ENCODE peak calls at places on chromosome 20, in five cellular contexts. K, Y, T, N and S are unnamed samples.

GRCh38 chr20:37365760-37366638 is 20.1 kb downstream of the SRC start:
- DNase-seq in Y (no peak), K (no peak), N (no peak), T (no peak), S (no peak)

GRCh38 chr20:10622657-10623418 is 51.0 kb downstream of the JAG1 start:
- DNase-seq in T (peak; percentile 83), Y (peak; percentile 34), N (peak; percentile 74), K (no peak), S (peak; percentile 78)

GRCh38 chr20:62171245-62171644 is 11.6 kb upstream of the MTG2 start:
- DNase-seq in Y (no peak), N (no peak), T (no peak), K (peak; percentile 5), S (peak; percentile 71)

GRCh38 chr20:10559266-10559665 is 114.5 kb downstream of the JAG1 start:
- DNase-seq in T (no peak), K (no peak), Y (no peak), N (no peak), S (no peak)

GRCh38 chr20:11378252-11378651 is 539.4 kb upstream of the BTBD3 start:
- DNase-seq in Y (no peak), N (no peak), T (no peak), K (no peak), S (no peak)

GRCh38 chr20:38447251-38447661 is 12.1 kb upstream of the SNHG17 start:
- DNase-seq in T (no peak), K (no peak), N (no peak), Y (no peak), S (no peak)

GRCh38 chr20:36645998-36646397 is at the start of gene SLA2:
- DNase-seq in T (no peak), K (no peak), N (no peak), Y (no peak), S (no peak)

GRCh38 chr20:32649697-32650471 is 23.9 kb downstream of the C20orf203 start:
- DNase-seq in Y (no peak), T (no peak), N (no peak), K (no peak), S (no peak)

GRCh38 chr20:25512709-25513108 is 72.6 kb downstream of the NINL start:
- DNase-seq in T (no peak), K (no peak), N (no peak), Y (no peak), S (no peak)

GRCh38 chr20:36050436-36051317 is 82.3 kb downstream of the CNBD2 start:
- DNase-seq in T (peak; percentile 85), N (peak; percentile 95), Y (peak; percentile 91), K (peak; percentile 93), S (peak; percentile 74)

GRCh38 chr20:44079968-44080560 is 106.9 kb downstream of the JPH2 start:
- DNase-seq in K (no peak), Y (no peak), T (no peak), N (no peak), S (no peak)

GRCh38 chr20:23407770-23408467 is 13.4 kb downstream of the NAPB start:
- DNase-seq in T (no peak), N (no peak), Y (no peak), K (no peak), S (no peak)

GRCh38 chr20:13099676-13100075 is 90.9 kb downstream of the SPTLC3 start:
- DNase-seq in T (no peak), Y (no peak), K (no peak), N (no peak), S (no peak)

GRCh38 chr20:62943396-62943795 is 5.4 kb downstream of the GID8 start:
- DNase-seq in T (no peak), Y (no peak), K (no peak), N (no peak), S (no peak)

GRCh38 chr20:43942661-43943285 is 28.1 kb downstream of the TOX2 start:
- DNase-seq in K (no peak), Y (no peak), N (no peak), T (peak; percentile 84), S (peak; percentile 78)

GRCh38 chr20:50187403-50188051 is 3.1 kb upstream of the CEBPB start:
- DNase-seq in N (peak; percentile 70), K (no peak), Y (no peak), T (peak; percentile 75), S (no peak)
- TF ChIP-seq CTCF in N (no peak), K (no peak), Y (no peak), T (no peak), S (no peak)

GRCh38 chr20:45452238-45452637 is 17.3 kb upstream of the WFDC2 start:
- DNase-seq in K (no peak), N (no peak), T (no peak), Y (no peak), S (no peak)

GRCh38 chr20:45461225-45461624 is 8.3 kb upstream of the WFDC2 start:
- DNase-seq in N (no peak), Y (no peak), T (no peak), K (no peak), S (no peak)

GRCh38 chr20:45452772-45453171 is 16.8 kb upstream of the WFDC2 start:
- DNase-seq in K (no peak), Y (no peak), N (no peak), T (no peak), S (no peak)

GRCh38 chr20:45459606-45460005 is 9.9 kb upstream of the WFDC2 start:
- DNase-seq in K (no peak), N (no peak), T (no peak), Y (no peak), S (no peak)

DNA sequence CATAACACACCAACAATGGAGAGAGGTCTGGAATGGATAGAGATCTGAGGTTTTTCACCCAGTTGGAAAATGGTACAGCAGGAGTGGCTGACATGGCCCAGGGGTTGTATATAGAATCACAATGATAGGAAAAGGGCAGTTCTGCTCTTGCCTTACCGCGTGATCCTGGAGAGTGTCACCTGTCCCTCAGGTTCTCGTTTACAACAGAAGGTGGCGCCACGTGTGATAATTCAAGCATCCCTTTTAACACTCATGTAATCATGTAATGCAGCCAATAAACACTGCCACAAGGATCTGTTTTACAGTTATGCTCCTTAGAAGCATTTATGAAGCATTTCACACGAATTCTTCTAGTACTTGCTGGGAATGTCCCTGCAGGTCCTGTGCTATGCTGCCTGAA is 12.9 kb upstream of the WFDC2 start:
- DNase-seq in Y (no peak), T (no peak), N (no peak), K (no peak), S (peak; percentile 28)
- TF ChIP-seq CTCF in Y (peak; percentile 32), T (peak; percentile 21), N (peak; percentile 21), K (no peak), S (peak; percentile 33)

GRCh38 chr20:57693002-57693582 is 16.7 kb downstream of the PMEPA1 start:
- DNase-seq in T (peak; percentile 61), N (no peak), K (peak; percentile 69), Y (no peak), S (no peak)
- TF ChIP-seq CTCF in T (peak; percentile 29), N (peak; percentile 10), K (no peak), Y (no peak), S (no peak)

GRCh38 chr20:19887566-19888268 is 129.4 kb upstream of the NAA20 start:
- DNase-seq in Y (no peak), N (no peak), T (no peak), K (no peak), S (peak; percentile 58)

GRCh38 chr20:19885576-19885956 is 127.5 kb downstream of the RIN2 start:
- DNase-seq in N (no peak), T (no peak), K (no peak), Y (no peak), S (peak; percentile 43)

GRCh38 chr20:19885981-19886665 is 128.1 kb downstream of the RIN2 start:
- DNase-seq in K (peak; percentile 58), Y (peak; percentile 58), N (peak; percentile 74), T (no peak), S (peak; percentile 84)

GRCh38 chr20:19888269-19888669 is 128.9 kb upstream of the NAA20 start:
- DNase-seq in T (no peak), Y (no peak), K (no peak), N (peak; percentile 60), S (peak; percentile 68)

GRCh38 chr20:19886666-19887288 is 128.7 kb downstream of the RIN2 start:
- DNase-seq in T (peak; percentile 32), K (no peak), Y (no peak), N (no peak), S (no peak)
- TF ChIP-seq CTCF in T (peak; percentile 32), K (no peak), Y (peak; percentile 13), N (no peak), S (no peak)

DNA sequence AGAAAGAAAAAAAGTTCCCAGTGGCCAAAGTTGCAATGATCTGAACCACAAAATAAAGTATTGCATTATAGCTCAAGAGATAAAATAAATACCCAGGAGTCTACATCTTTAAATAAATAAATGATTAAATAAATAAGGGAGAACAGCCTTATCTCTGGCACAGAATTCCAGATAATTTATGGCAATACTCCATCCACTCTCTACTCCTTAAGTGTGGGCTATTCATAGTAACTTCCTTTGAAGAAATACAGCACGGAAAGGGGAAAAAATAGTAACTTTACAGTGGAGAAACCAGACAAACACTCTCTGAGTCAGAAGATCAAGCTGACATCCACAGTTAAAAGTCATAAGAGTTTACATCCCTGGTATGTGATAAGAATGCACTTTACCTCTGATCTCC is 11.6 kb downstream of the AURKA start:
- DNase-seq in K (no peak), N (no peak), Y (no peak), T (peak; percentile 12), S (peak; percentile 64)
- TF ChIP-seq CTCF in K (no peak), N (no peak), Y (no peak), T (no peak), S (no peak)

GRCh38 chr20:1927217-1927616 is 32.0 kb downstream of the SIRPA start:
- DNase-seq in N (no peak), T (no peak), Y (no peak), K (no peak), S (no peak)

GRCh38 chr20:1926237-1926636 is 31.0 kb downstream of the SIRPA start:
- DNase-seq in K (peak; percentile 36), N (no peak), T (no peak), Y (no peak), S (no peak)

GRCh38 chr20:1922786-1923185 is 27.6 kb downstream of the SIRPA start:
- DNase-seq in T (no peak), Y (no peak), N (no peak), K (no peak), S (no peak)

GRCh38 chr20:1928154-1928553 is 32.9 kb downstream of the SIRPA start:
- DNase-seq in K (no peak), N (no peak), T (no peak), Y (no peak), S (no peak)

DNA sequence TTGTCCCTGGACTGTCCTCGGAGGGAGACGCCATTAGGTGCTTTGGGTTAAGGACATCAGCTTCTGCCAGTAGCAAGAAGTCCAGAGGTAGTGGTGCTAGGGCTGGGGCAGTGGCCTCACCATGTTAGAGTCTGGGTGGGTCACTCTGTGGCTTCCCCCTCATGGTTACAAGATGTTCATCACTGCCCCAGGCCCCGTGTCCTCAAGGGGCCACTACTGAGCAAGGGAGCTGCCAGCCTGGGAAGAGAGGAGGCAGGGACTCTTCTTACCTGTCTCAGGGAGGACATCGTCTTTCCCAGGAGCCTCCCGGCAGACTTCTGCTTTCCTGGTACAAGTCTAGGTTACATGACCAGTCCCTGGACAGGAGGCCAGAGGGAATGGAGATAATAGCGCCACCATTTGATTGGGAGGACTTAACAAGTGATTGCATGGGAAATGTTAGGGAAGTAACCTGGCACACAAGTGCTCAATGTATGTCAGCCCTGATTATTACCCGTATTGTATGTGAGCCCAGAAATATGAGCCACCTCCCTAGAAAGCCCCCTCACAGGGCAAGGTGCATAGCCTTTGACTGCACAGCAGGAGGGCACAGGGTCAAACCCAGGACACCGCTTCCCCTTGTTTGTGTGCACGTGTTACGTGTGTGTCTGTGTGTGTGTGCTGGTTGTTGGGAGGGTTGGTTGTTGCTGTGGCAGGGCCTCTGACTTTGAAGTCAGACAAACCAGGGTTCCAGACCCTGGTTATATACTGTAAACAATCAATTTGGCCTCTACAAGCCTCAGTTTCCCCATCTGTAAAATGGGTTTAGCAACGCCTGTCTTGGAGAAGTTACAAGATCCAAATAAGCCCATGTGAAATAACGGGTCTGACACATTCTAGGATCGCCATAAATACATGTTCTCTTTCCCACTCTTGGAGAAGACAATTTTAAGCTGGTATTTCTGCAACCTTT is 30.0 kb downstream of the SIRPA start:
- DNase-seq in N (no peak), Y (no peak), K (no peak), T (no peak), S (no peak)
- TF ChIP-seq CTCF in N (no peak), Y (no peak), K (no peak), T (no peak), S (no peak)